ENCODE peak calls at places on chromosomes 3 and 15, in six cellular contexts. One of them, this sample, is unnamed. For H3K4me1 and H3K9me2, the result is how much of the 10 kb centered on the place peaks cover.

GRCh38 chr3:188348445-188349244 is 194.7 kb downstream of the LPP start:
- DNase-seq in hepatocyte: peak
- DNase-seq in SK-N-SH: no peak
- DNase-seq in GM23248: peak
- DNase-seq in PC-3: peak
- DNase-seq in GM23338: peak
- DNase-seq in this sample: peak

GRCh38 chr3:46670891-46671427 is 22.5 kb downstream of the ALS2CL start:
- DNase-seq in hepatocyte: no peak
- DNase-seq in SK-N-SH: peak
- DNase-seq in GM23248: no peak
- DNase-seq in PC-3: no peak
- DNase-seq in GM23338: no peak
- DNase-seq in this sample: no peak

GRCh38 chr3:189902230-189903186 is 218.2 kb downstream of the P3H2 start:
- DNase-seq in hepatocyte: no peak
- DNase-seq in SK-N-SH: no peak
- DNase-seq in GM23248: peak
- DNase-seq in PC-3: no peak
- DNase-seq in GM23338: no peak
- DNase-seq in this sample: no peak

GRCh38 chr3:136893848-136894443 is 31.9 kb downstream of the NCK1 start:
- DNase-seq in hepatocyte: peak
- DNase-seq in SK-N-SH: no peak
- DNase-seq in GM23248: peak
- DNase-seq in PC-3: peak
- DNase-seq in GM23338: peak
- DNase-seq in this sample: no peak

GRCh38 chr3:124248471-124249028 is 256.6 kb upstream of the ROPN1 start:
- DNase-seq in hepatocyte: peak
- DNase-seq in SK-N-SH: peak
- DNase-seq in GM23248: peak
- DNase-seq in PC-3: peak
- DNase-seq in GM23338: no peak
- DNase-seq in this sample: peak

GRCh38 chr3:66428733-66429132 is 72.1 kb downstream of the LRIG1 start:
- DNase-seq in hepatocyte: peak
- DNase-seq in SK-N-SH: peak
- DNase-seq in GM23248: peak
- DNase-seq in PC-3: peak
- DNase-seq in GM23338: no peak
- DNase-seq in this sample: peak

GRCh38 chr15:76229266-76229665 is 82.0 kb downstream of the ETFA start:
- DNase-seq in hepatocyte: no peak
- DNase-seq in SK-N-SH: no peak
- DNase-seq in GM23248: no peak
- DNase-seq in PC-3: no peak
- DNase-seq in GM23338: no peak
- DNase-seq in this sample: no peak

GRCh38 chr3:101873619-101874018 is 24.3 kb downstream of the NFKBIZ start:
- DNase-seq in hepatocyte: no peak
- DNase-seq in SK-N-SH: no peak
- DNase-seq in GM23248: peak
- DNase-seq in PC-3: peak
- DNase-seq in GM23338: no peak
- DNase-seq in this sample: no peak

GRCh38 chr3:171349392-171349791 is 110.8 kb downstream of the TNIK start:
- DNase-seq in hepatocyte: no peak
- DNase-seq in SK-N-SH: no peak
- DNase-seq in GM23248: peak
- DNase-seq in PC-3: peak
- DNase-seq in GM23338: no peak
- DNase-seq in this sample: no peak

GRCh38 chr15:68252925-68253534 is 23.5 kb upstream of the CLN6 start:
- DNase-seq in hepatocyte: peak
- DNase-seq in SK-N-SH: peak
- DNase-seq in GM23248: peak
- DNase-seq in PC-3: peak
- DNase-seq in GM23338: peak
- DNase-seq in this sample: peak

GRCh38 chr3:125684199-125684598 is 88.9 kb upstream of the OSBPL11 start:
- DNase-seq in hepatocyte: peak
- DNase-seq in SK-N-SH: peak
- DNase-seq in GM23248: peak
- DNase-seq in PC-3: peak
- DNase-seq in GM23338: peak
- DNase-seq in this sample: no peak

GRCh38 chr3:133592843-133593242 is 19.4 kb downstream of the CDV3 start:
- DNase-seq in hepatocyte: no peak
- DNase-seq in SK-N-SH: no peak
- DNase-seq in GM23248: peak
- DNase-seq in PC-3: no peak
- DNase-seq in GM23338: no peak
- DNase-seq in this sample: no peak

GRCh38 chr3:177554900-177555759 is 357.8 kb upstream of the TBL1XR1 start:
- DNase-seq in hepatocyte: no peak
- DNase-seq in SK-N-SH: no peak
- DNase-seq in GM23248: peak
- DNase-seq in PC-3: peak
- DNase-seq in GM23338: peak
- DNase-seq in this sample: no peak

GRCh38 chr15:74120426-74120825 is 10.0 kb upstream of the ISLR2 start:
- DNase-seq in hepatocyte: no peak
- DNase-seq in SK-N-SH: no peak
- DNase-seq in GM23248: no peak
- DNase-seq in PC-3: no peak
- DNase-seq in GM23338: no peak
- DNase-seq in this sample: no peak

GRCh38 chr15:98721166-98721565 is 72.8 kb downstream of the IGF1R start:
- DNase-seq in hepatocyte: no peak
- DNase-seq in SK-N-SH: no peak
- DNase-seq in GM23248: no peak
- DNase-seq in PC-3: no peak
- DNase-seq in GM23338: no peak
- DNase-seq in this sample: no peak

GRCh38 chr3:14525685-14526631 is 14.2 kb downstream of the GRIP2 start:
- DNase-seq in hepatocyte: peak
- DNase-seq in SK-N-SH: no peak
- DNase-seq in GM23248: peak
- DNase-seq in PC-3: peak
- DNase-seq in GM23338: no peak
- DNase-seq in this sample: no peak

GRCh38 chr3:34599595-34599994 is 801.2 kb downstream of the PDCD6IP start:
- DNase-seq in hepatocyte: no peak
- DNase-seq in SK-N-SH: no peak
- DNase-seq in GM23248: no peak
- DNase-seq in PC-3: no peak
- DNase-seq in GM23338: no peak
- DNase-seq in this sample: no peak

GRCh38 chr15:29125382-29126207 is 144.0 kb downstream of the NSMCE3 start:
- DNase-seq in hepatocyte: no peak
- DNase-seq in SK-N-SH: no peak
- DNase-seq in GM23248: no peak
- DNase-seq in PC-3: no peak
- DNase-seq in GM23338: no peak
- DNase-seq in this sample: no peak

GRCh38 chr3:30934208-30934550 is 39.7 kb upstream of the GADL1 start:
- DNase-seq in hepatocyte: peak
- DNase-seq in SK-N-SH: peak
- DNase-seq in GM23248: peak
- DNase-seq in PC-3: peak
- DNase-seq in GM23338: peak
- DNase-seq in this sample: no peak

GRCh38 chr3:153051427-153052095 is 110.5 kb upstream of the RAP2B start:
- DNase-seq in hepatocyte: peak
- DNase-seq in SK-N-SH: no peak
- DNase-seq in GM23248: peak
- DNase-seq in PC-3: peak
- DNase-seq in GM23338: no peak
- DNase-seq in this sample: peak

GRCh38 chr3:17832021-17832420 is 89.6 kb upstream of the TBC1D5 start:
- DNase-seq in hepatocyte: no peak
- DNase-seq in SK-N-SH: no peak
- DNase-seq in GM23248: peak
- DNase-seq in PC-3: no peak
- DNase-seq in GM23338: no peak
- DNase-seq in this sample: no peak

GRCh38 chr3:99931059-99931458 is 113.4 kb downstream of the CMSS1 start:
- DNase-seq in hepatocyte: no peak
- DNase-seq in SK-N-SH: no peak
- DNase-seq in GM23248: no peak
- DNase-seq in PC-3: no peak
- DNase-seq in GM23338: no peak
- DNase-seq in this sample: no peak

GRCh38 chr3:73037369-73037699 is 24.1 kb upstream of the EBLN2 start:
- DNase-seq in hepatocyte: no peak
- DNase-seq in SK-N-SH: no peak
- DNase-seq in GM23248: peak
- DNase-seq in PC-3: peak
- DNase-seq in GM23338: peak
- DNase-seq in this sample: no peak

GRCh38 chr3:127259882-127260281 is 28.0 kb downstream of the PRR20G start:
- DNase-seq in hepatocyte: no peak
- DNase-seq in SK-N-SH: no peak
- DNase-seq in GM23248: no peak
- DNase-seq in PC-3: no peak
- DNase-seq in GM23338: no peak
- DNase-seq in this sample: no peak

GRCh38 chr15:52714968-52715367 is 35.8 kb upstream of the ATOSA start:
- DNase-seq in hepatocyte: no peak
- DNase-seq in SK-N-SH: no peak
- DNase-seq in GM23248: no peak
- DNase-seq in PC-3: no peak
- DNase-seq in GM23338: no peak
- DNase-seq in this sample: no peak

GRCh38 chr3:25653322-25653721 is 11.4 kb downstream of the TOP2B start:
- DNase-seq in hepatocyte: no peak
- DNase-seq in SK-N-SH: no peak
- DNase-seq in GM23248: no peak
- DNase-seq in PC-3: no peak
- DNase-seq in GM23338: peak
- DNase-seq in this sample: no peak

GRCh38 chr3:25652921-25653320 is 11.8 kb downstream of the TOP2B start:
- DNase-seq in hepatocyte: no peak
- DNase-seq in SK-N-SH: no peak
- DNase-seq in GM23248: peak
- DNase-seq in PC-3: no peak
- DNase-seq in GM23338: peak
- DNase-seq in this sample: no peak

GRCh38 chr3:25655659-25656058 is 9.0 kb downstream of the TOP2B start:
- DNase-seq in hepatocyte: no peak
- DNase-seq in SK-N-SH: no peak
- DNase-seq in GM23248: no peak
- DNase-seq in PC-3: no peak
- DNase-seq in GM23338: no peak
- DNase-seq in this sample: no peak

GRCh38 chr3:25657293-25657692 is 7.4 kb downstream of the TOP2B start:
- DNase-seq in hepatocyte: no peak
- DNase-seq in SK-N-SH: no peak
- DNase-seq in GM23248: no peak
- DNase-seq in PC-3: no peak
- DNase-seq in GM23338: no peak
- DNase-seq in this sample: no peak

GRCh38 chr3:25654576-25654975 is 10.1 kb downstream of the TOP2B start:
- DNase-seq in hepatocyte: no peak
- DNase-seq in SK-N-SH: no peak
- DNase-seq in GM23248: no peak
- DNase-seq in PC-3: no peak
- DNase-seq in GM23338: no peak
- DNase-seq in this sample: no peak
- H3K4me1 ChIP-seq in hepatocyte: under half
- H3K4me1 ChIP-seq in SK-N-SH: under half
- H3K4me1 ChIP-seq in GM23248: under half
- H3K4me1 ChIP-seq in PC-3: under half
- H3K4me1 ChIP-seq in GM23338: under half
- H3K4me1 ChIP-seq in this sample: under half

GRCh38 chr3:32780071-32780734 is 37.6 kb upstream of the TRIM71 start:
- DNase-seq in hepatocyte: no peak
- DNase-seq in SK-N-SH: no peak
- DNase-seq in GM23248: no peak
- DNase-seq in PC-3: no peak
- DNase-seq in GM23338: peak
- DNase-seq in this sample: no peak
- H3K9me2 ChIP-seq in hepatocyte: under half
- H3K9me2 ChIP-seq in SK-N-SH: under half
- H3K9me2 ChIP-seq in GM23248: under half
- H3K9me2 ChIP-seq in PC-3: under half
- H3K9me2 ChIP-seq in GM23338: under half
- H3K9me2 ChIP-seq in this sample: under half

DNA sequence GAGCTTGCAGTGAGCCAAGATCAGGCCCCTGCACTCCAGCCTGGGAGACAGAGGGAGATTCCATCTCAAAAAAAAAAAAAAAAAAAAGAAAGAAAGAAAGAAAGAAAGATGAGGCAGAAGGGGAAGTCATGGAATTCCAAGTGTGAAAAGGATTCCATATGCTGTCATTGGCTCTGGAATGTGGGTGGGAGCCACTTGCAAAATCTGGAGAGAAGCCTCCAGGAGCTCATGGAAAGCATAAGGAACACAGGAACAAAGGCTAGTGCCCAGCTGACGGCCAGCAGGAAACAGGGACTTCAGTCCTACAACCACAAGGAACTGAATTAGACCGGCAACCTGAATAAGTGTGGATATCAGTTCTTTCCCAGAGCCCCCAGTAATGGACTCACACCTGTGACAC is 12.5 kb upstream of the TRAK1 start:
- DNase-seq in hepatocyte: no peak
- DNase-seq in SK-N-SH: no peak
- DNase-seq in GM23248: peak
- DNase-seq in PC-3: no peak
- DNase-seq in GM23338: peak
- DNase-seq in this sample: no peak
- H3K27ac ChIP-seq in hepatocyte: no peak
- H3K27ac ChIP-seq in SK-N-SH: no peak
- H3K27ac ChIP-seq in GM23248: no peak
- H3K27ac ChIP-seq in PC-3: no peak
- H3K27ac ChIP-seq in GM23338: peak
- H3K27ac ChIP-seq in this sample: peak

GRCh38 chr3:151178208-151178845 is 24.7 kb downstream of the GPR171 start:
- DNase-seq in hepatocyte: peak
- DNase-seq in SK-N-SH: no peak
- DNase-seq in GM23248: no peak
- DNase-seq in PC-3: peak
- DNase-seq in GM23338: no peak
- DNase-seq in this sample: no peak

GRCh38 chr3:151171145-151171544 is 31.9 kb downstream of the GPR171 start:
- DNase-seq in hepatocyte: no peak
- DNase-seq in SK-N-SH: no peak
- DNase-seq in GM23248: no peak
- DNase-seq in PC-3: no peak
- DNase-seq in GM23338: no peak
- DNase-seq in this sample: no peak

DNA sequence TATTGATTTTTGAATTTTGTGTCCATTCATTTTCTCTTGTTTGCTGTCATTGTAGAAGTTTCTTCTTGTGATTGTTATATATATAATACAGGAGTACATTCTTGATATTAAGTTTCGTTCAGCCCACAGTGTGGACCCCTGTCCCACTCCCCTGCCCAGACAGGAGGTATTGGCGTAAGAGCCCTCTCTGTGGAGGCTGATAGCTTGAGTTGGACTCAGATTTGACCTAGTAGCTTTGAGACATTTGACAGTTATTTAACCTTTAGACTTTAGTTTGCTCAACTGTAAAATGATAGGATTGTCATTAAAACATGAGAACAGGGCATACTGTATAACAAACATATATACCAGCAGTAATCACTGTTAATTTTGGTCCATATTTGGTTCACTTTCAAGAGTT is 27.1 kb downstream of the GPR171 start:
- DNase-seq in hepatocyte: no peak
- DNase-seq in SK-N-SH: no peak
- DNase-seq in GM23248: no peak
- DNase-seq in PC-3: no peak
- DNase-seq in GM23338: no peak
- DNase-seq in this sample: no peak
- H3K4me1 ChIP-seq in hepatocyte: under half
- H3K4me1 ChIP-seq in SK-N-SH: under half
- H3K4me1 ChIP-seq in GM23248: under half
- H3K4me1 ChIP-seq in PC-3: under half
- H3K4me1 ChIP-seq in GM23338: under half
- H3K4me1 ChIP-seq in this sample: under half